ENCODE peak calls at places on chromosomes 12 and 14, in seven cellular contexts. E is fibroblast of mammary gland, T is H9, Y is MM.1S, L is A549, C is nephron progenitor cell, N is PC-3. F is an unnamed sample.

GRCh38 chr12:13210543-13211190 is 14.1 kb downstream of the EMP1 start:
- DNase-seq in E (no peak), T (no peak), Y (no peak), L (no peak), C (no peak), N (no peak), F (no peak)

GRCh38 chr12:131817241-131817640 is 11.0 kb upstream of the MMP17 start:
- DNase-seq in E (no peak), T (no peak), Y (no peak), L (no peak), C (no peak), N (no peak), F (no peak)

GRCh38 chr12:53499261-53500118 is at the start of gene MAP3K12:
- DNase-seq in E (peak), T (peak), Y (peak), L (peak), C (peak), N (peak), F (peak)

GRCh38 chr12:102950107-102950949 is 7.1 kb upstream of the ASCL1 start:
- DNase-seq in E (no peak), T (peak), Y (no peak), L (no peak), C (peak), N (no peak), F (no peak)

GRCh38 chr12:8609061-8609570 is 3.5 kb downstream of the AICDA start:
- DNase-seq in E (peak), T (peak), Y (no peak), L (peak), C (peak), N (peak), F (no peak)

GRCh38 chr14:35435177-35435576 is 30.6 kb upstream of the NFKBIA start:
- DNase-seq in E (peak), T (no peak), Y (no peak), L (no peak), C (no peak), N (peak), F (no peak)

GRCh38 chr12:14514154-14514842 is 53.4 kb downstream of the PLBD1 start:
- DNase-seq in E (peak), T (no peak), Y (no peak), L (no peak), C (no peak), N (peak), F (no peak)

GRCh38 chr12:75587340-75588106 is 76.1 kb upstream of the KRR1 start:
- DNase-seq in E (peak), T (no peak), Y (no peak), L (no peak), C (no peak), N (no peak), F (no peak)

GRCh38 chr14:61512508-61512907 is 182.8 kb upstream of the HIF1A start:
- DNase-seq in E (peak), T (no peak), Y (no peak), L (no peak), C (no peak), N (peak), F (no peak)

GRCh38 chr12:132194056-132194455 is 49.8 kb downstream of the NOC4L start:
- DNase-seq in E (peak), T (peak), Y (no peak), L (peak), C (no peak), N (no peak), F (no peak)

GRCh38 chr12:110266980-110267620 is 13.9 kb upstream of the ATP2A2 start:
- DNase-seq in E (peak), T (no peak), Y (no peak), L (no peak), C (no peak), N (peak), F (peak)

GRCh38 chr14:71166434-71166833 is 259.2 kb downstream of the PCNX1 start:
- DNase-seq in E (peak), T (no peak), Y (no peak), L (peak), C (no peak), N (peak), F (no peak)

GRCh38 chr12:110005319-110005973 is 6.2 kb downstream of the ANKRD13A start:
- DNase-seq in E (no peak), T (no peak), Y (peak), L (no peak), C (no peak), N (no peak), F (no peak)

GRCh38 chr12:55670213-55670730 is 33.6 kb downstream of the OR10P1 start:
- DNase-seq in E (no peak), T (peak), Y (no peak), L (no peak), C (no peak), N (no peak), F (no peak)

GRCh38 chr12:71439613-71440392 is at the start of gene LGR5:
- DNase-seq in E (no peak), T (peak), Y (no peak), L (no peak), C (peak), N (peak), F (peak)

GRCh38 chr12:119797090-119797489 is 80.0 kb downstream of the CIT start:
- DNase-seq in E (no peak), T (no peak), Y (no peak), L (no peak), C (no peak), N (no peak), F (no peak)

GRCh38 chr12:10235761-10236631 is 23.3 kb downstream of the GABARAPL1 start:
- DNase-seq in E (peak), T (no peak), Y (peak), L (peak), C (peak), N (peak), F (no peak)

GRCh38 chr14:67513631-67514108 is 19.4 kb upstream of the PLEKHH1 start:
- DNase-seq in E (no peak), T (no peak), Y (no peak), L (no peak), C (no peak), N (no peak), F (no peak)

GRCh38 chr14:51828017-51828797 is 32.2 kb upstream of the GNG2 start:
- DNase-seq in E (peak), T (no peak), Y (no peak), L (peak), C (no peak), N (peak), F (no peak)

GRCh38 chr14:100736269-100737180 is 9.8 kb downstream of the DLK1 start:
- DNase-seq in E (no peak), T (peak), Y (no peak), L (no peak), C (no peak), N (no peak), F (peak)

GRCh38 chr14:52455291-52456088 is 96.8 kb downstream of the TXNDC16 start:
- DNase-seq in E (peak), T (no peak), Y (no peak), L (no peak), C (no peak), N (peak), F (no peak)

GRCh38 chr12:19576421-19576925 is 137.2 kb downstream of the AEBP2 start:
- DNase-seq in E (no peak), T (no peak), Y (no peak), L (no peak), C (no peak), N (no peak), F (no peak)

GRCh38 chr14:68807987-68808386 is 15.1 kb upstream of the ZFP36L1 start:
- DNase-seq in E (no peak), T (no peak), Y (no peak), L (no peak), C (no peak), N (no peak), F (peak)

GRCh38 chr12:20830456-20830855 is 20.0 kb downstream of the SLCO1B3 start:
- DNase-seq in E (no peak), T (no peak), Y (no peak), L (no peak), C (no peak), N (peak), F (no peak)

GRCh38 chr14:101810897-101811620 is 49.5 kb downstream of the PPP2R5C start:
- DNase-seq in E (peak), T (no peak), Y (no peak), L (no peak), C (no peak), N (peak), F (no peak)

GRCh38 chr12:107399061-107399460 is 286.5 kb upstream of the PWP1 start:
- DNase-seq in E (no peak), T (no peak), Y (no peak), L (no peak), C (no peak), N (no peak), F (no peak)

GRCh38 chr14:89586258-89587127 is 169.5 kb upstream of the FOXN3 start:
- DNase-seq in E (no peak), T (no peak), Y (no peak), L (no peak), C (no peak), N (no peak), F (no peak)

GRCh38 chr12:107402041-107403022 is 283.3 kb upstream of the PWP1 start:
- DNase-seq in E (peak), T (peak), Y (peak), L (peak), C (peak), N (peak), F (peak)

GRCh38 chr12:52836042-52836466 is 1.9 kb upstream of the KRT79 start:
- DNase-seq in E (peak), T (peak), Y (no peak), L (no peak), C (no peak), N (peak), F (no peak)

GRCh38 chr14:50399251-50400032 is 2.8 kb upstream of the CDKL1 start:
- DNase-seq in E (peak), T (no peak), Y (no peak), L (peak), C (no peak), N (peak), F (no peak)

GRCh38 chr12:49664591-49665146 is 41.3 kb downstream of the PRPF40B start:
- DNase-seq in E (no peak), T (no peak), Y (peak), L (no peak), C (no peak), N (peak), F (no peak)

GRCh38 chr14:103849151-103850013 is 2.0 kb upstream of the PPP1R13B start:
- DNase-seq in E (no peak), T (no peak), Y (no peak), L (no peak), C (no peak), N (no peak), F (no peak)

GRCh38 chr14:31934767-31935266 is 142.3 kb upstream of the ARHGAP5 start:
- DNase-seq in E (peak), T (peak), Y (peak), L (peak), C (peak), N (peak), F (no peak)

GRCh38 chr12:21906919-21907642 is 34.1 kb downstream of the ABCC9 start:
- DNase-seq in E (peak), T (no peak), Y (no peak), L (no peak), C (no peak), N (no peak), F (no peak)

GRCh38 chr14:64387738-64388532 is at the start of gene MTHFD1:
- DNase-seq in E (peak), T (peak), Y (peak), L (peak), C (peak), N (peak), F (peak)

GRCh38 chr12:104352106-104352713 is 48.7 kb downstream of the EID3 start:
- DNase-seq in E (peak), T (peak), Y (no peak), L (no peak), C (no peak), N (no peak), F (no peak)

GRCh38 chr12:89707623-89707991 is 1.0 kb downstream of the ATP2B1 start:
- DNase-seq in E (no peak), T (peak), Y (peak), L (no peak), C (peak), N (no peak), F (peak)

DNA sequence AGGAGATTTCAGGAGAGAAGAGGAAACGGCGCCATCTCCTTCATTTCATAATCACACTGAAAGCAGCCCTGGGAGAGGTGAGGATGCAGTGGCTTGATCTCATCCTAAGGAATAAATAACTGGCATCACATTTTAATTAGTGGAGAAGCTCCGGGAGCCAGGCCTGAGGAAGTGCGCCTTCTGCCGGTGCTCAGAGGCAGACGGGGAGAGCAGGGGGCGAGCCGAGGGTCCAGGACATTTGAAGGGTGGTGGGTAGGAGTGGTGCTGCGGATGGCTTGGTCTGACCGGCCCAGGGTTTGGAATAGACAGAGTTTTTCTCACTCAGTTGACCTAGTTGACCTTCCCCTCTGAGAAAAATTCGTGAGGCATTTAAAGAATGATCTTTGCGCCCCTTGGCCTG is 265.0 kb downstream of the CACNA1C start:
- DNase-seq in E (no peak), T (peak), Y (no peak), L (no peak), C (no peak), N (no peak), F (no peak)
- TF ChIP-seq CTCF in E (no peak), T (peak), Y (no peak), L (no peak), C (no peak), N (no peak), F (no peak)

DNA sequence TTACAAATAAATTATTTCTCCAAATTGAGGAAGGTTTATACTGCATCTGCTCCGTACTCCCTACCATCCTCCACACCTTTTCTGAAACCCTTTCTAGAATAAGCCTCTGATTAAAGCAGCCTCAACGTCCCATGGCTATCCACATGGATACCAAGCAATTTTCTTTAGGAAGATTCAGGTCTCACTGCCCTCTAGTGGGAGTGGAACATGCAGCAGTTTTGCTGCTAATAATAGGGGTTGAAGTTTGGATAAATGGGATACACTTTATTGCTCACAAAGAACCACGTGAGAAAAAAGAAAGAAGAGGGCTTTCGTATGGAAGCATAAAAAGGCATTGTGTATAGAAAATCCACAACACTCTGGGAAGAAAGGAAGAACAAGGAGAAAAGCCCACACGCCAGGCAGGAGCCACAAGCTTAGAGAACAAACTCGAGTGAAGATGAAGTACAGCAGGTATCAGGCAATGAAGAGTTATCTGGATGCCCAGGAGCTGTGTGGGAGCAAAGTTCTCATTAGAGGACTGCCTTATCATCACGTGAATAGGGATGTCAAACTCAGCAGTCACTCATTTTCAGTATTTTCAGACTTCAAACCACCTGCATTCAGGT is 45.8 kb downstream of the CCER1 start:
- DNase-seq in E (peak), T (peak), Y (peak), L (peak), C (peak), N (peak), F (peak)
- TF ChIP-seq CTCF in E (peak), T (peak), Y (peak), L (peak), C (peak), N (peak), F (peak)

DNA sequence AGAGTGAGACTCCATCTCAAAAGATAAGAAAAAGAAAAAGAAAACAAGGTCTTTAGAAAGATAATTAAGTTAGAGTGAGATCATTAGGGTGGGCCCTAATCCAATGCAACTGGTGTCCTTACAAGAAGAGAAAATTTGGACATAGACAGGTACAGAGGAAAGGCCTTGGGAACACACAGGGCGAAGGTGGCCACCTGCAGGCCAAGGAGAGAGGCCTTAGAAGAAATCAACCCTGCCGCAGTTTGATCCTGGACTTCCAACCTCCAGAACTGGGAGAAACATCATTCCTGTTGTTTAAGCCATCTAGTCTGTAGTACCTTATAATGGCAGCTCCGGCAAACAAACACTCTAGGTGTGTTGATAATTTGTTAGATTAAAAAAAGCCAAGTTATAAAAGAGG is 491.9 kb downstream of the MED13L start:
- DNase-seq in E (no peak), T (no peak), Y (no peak), L (no peak), C (no peak), N (peak), F (no peak)
- TF ChIP-seq CTCF in E (no peak), T (peak), Y (no peak), L (no peak), C (no peak), N (peak), F (no peak)

GRCh38 chr12:114369088-114369487 is 36.9 kb downstream of the TBX5 start:
- DNase-seq in E (peak), T (no peak), Y (no peak), L (no peak), C (no peak), N (no peak), F (no peak)
- TF ChIP-seq CTCF in E (no peak), T (no peak), Y (no peak), L (no peak), C (no peak), N (no peak), F (no peak)

DNA sequence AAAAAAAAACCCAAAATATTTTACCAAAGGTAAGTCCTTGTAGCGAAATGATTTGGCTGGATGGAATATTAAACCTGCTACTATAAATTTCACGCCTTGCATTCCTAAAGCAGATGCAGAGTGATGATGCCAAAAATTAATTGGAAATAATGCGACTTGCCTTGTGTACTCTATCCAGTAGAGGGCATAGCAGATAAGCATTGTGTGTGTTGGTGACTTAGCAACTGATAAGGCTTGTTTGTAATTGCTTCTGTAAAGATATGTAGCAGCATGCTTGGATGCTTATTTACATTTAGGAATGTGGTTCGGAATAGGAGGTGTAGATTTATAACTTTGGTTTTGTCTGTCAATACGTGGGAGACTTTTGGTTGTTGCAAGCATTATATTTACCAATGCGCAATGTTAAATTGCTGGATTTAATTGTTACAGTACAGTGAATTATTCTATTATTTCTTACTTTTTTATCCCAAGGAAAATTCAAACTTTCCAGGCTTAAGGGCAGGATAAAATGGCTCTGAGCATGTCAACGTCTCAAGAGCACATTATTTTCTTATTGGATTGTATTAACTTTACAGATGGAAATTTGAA is 80.5 kb downstream of the TMEM260 start:
- DNase-seq in E (peak), T (no peak), Y (peak), L (peak), C (no peak), N (peak), F (no peak)
- TF ChIP-seq CTCF in E (peak), T (peak), Y (peak), L (peak), C (peak), N (peak), F (peak)

GRCh38 chr12:127526925-127527324 is 740.0 kb upstream of the TMEM132C start:
- DNase-seq in E (no peak), T (no peak), Y (no peak), L (no peak), C (no peak), N (no peak), F (no peak)
- TF ChIP-seq CTCF in E (no peak), T (peak), Y (no peak), L (no peak), C (peak), N (peak), F (peak)

F was measured in mesothelial cell of epicardium.